ENCODE peak calls at places on chromosome 22, in six cellular contexts. One of them, this sample, is unnamed.

GRCh38 chr22:40855960-40856512 is 403 bp downstream of the ST13 start:
- DNase-seq in nephron progenitor cell: peak
- DNase-seq in left ventricle myocardium inferior: peak
- DNase-seq in A549: peak
- DNase-seq in brain microvascular endothelial cell: peak
- DNase-seq in endodermal cell: peak
- DNase-seq in this sample: peak

GRCh38 chr22:26367402-26368245 is 61.4 kb upstream of the ASPHD2 start:
- DNase-seq in nephron progenitor cell: peak
- DNase-seq in left ventricle myocardium inferior: no peak
- DNase-seq in A549: peak
- DNase-seq in brain microvascular endothelial cell: peak
- DNase-seq in endodermal cell: peak
- DNase-seq in this sample: peak

GRCh38 chr22:25081409-25081824 is 118.2 kb upstream of the CRYBB3 start:
- DNase-seq in nephron progenitor cell: peak
- DNase-seq in left ventricle myocardium inferior: no peak
- DNase-seq in A549: peak
- DNase-seq in brain microvascular endothelial cell: no peak
- DNase-seq in endodermal cell: peak
- DNase-seq in this sample: no peak

GRCh38 chr22:25083414-25084166 is 116.1 kb upstream of the CRYBB3 start:
- DNase-seq in nephron progenitor cell: no peak
- DNase-seq in left ventricle myocardium inferior: no peak
- DNase-seq in A549: no peak
- DNase-seq in brain microvascular endothelial cell: no peak
- DNase-seq in endodermal cell: no peak
- DNase-seq in this sample: no peak

GRCh38 chr22:23098718-23099524 is 28.6 kb downstream of the GNAZ start:
- DNase-seq in nephron progenitor cell: no peak
- DNase-seq in left ventricle myocardium inferior: peak
- DNase-seq in A549: no peak
- DNase-seq in brain microvascular endothelial cell: no peak
- DNase-seq in endodermal cell: no peak
- DNase-seq in this sample: no peak

GRCh38 chr22:17429516-17429915 is 60.3 kb downstream of the CECR2 start:
- DNase-seq in nephron progenitor cell: no peak
- DNase-seq in left ventricle myocardium inferior: no peak
- DNase-seq in A549: no peak
- DNase-seq in brain microvascular endothelial cell: no peak
- DNase-seq in endodermal cell: no peak
- DNase-seq in this sample: no peak

GRCh38 chr22:29224121-29224858 is 18.6 kb downstream of the EMID1 start:
- DNase-seq in nephron progenitor cell: no peak
- DNase-seq in left ventricle myocardium inferior: no peak
- DNase-seq in A549: no peak
- DNase-seq in brain microvascular endothelial cell: no peak
- DNase-seq in endodermal cell: no peak
- DNase-seq in this sample: no peak

GRCh38 chr22:11627798-11628650 is 3900.0 kb upstream of the OR11H1 start:
- DNase-seq in nephron progenitor cell: no peak
- DNase-seq in left ventricle myocardium inferior: no peak
- DNase-seq in A549: no peak
- DNase-seq in brain microvascular endothelial cell: no peak
- DNase-seq in endodermal cell: no peak
- DNase-seq in this sample: no peak

GRCh38 chr22:35172452-35172851 is 84.8 kb upstream of the HMGXB4 start:
- DNase-seq in nephron progenitor cell: no peak
- DNase-seq in left ventricle myocardium inferior: no peak
- DNase-seq in A549: no peak
- DNase-seq in brain microvascular endothelial cell: no peak
- DNase-seq in endodermal cell: no peak
- DNase-seq in this sample: no peak

GRCh38 chr22:43888740-43889139 is 3.1 kb downstream of the PNPLA5 start:
- DNase-seq in nephron progenitor cell: no peak
- DNase-seq in left ventricle myocardium inferior: no peak
- DNase-seq in A549: no peak
- DNase-seq in brain microvascular endothelial cell: no peak
- DNase-seq in endodermal cell: no peak
- DNase-seq in this sample: no peak

GRCh38 chr22:48156603-48157355 is 1394.3 kb downstream of the TBC1D22A start:
- DNase-seq in nephron progenitor cell: no peak
- DNase-seq in left ventricle myocardium inferior: no peak
- DNase-seq in A549: no peak
- DNase-seq in brain microvascular endothelial cell: no peak
- DNase-seq in endodermal cell: no peak
- DNase-seq in this sample: no peak

GRCh38 chr22:17213976-17214375 is 5.3 kb downstream of the ADA2 start:
- DNase-seq in nephron progenitor cell: peak
- DNase-seq in left ventricle myocardium inferior: peak
- DNase-seq in A549: peak
- DNase-seq in brain microvascular endothelial cell: peak
- DNase-seq in endodermal cell: peak
- DNase-seq in this sample: peak

GRCh38 chr22:23184764-23185113 is 4.4 kb downstream of the BCR start:
- DNase-seq in nephron progenitor cell: no peak
- DNase-seq in left ventricle myocardium inferior: no peak
- DNase-seq in A549: no peak
- DNase-seq in brain microvascular endothelial cell: no peak
- DNase-seq in endodermal cell: no peak
- DNase-seq in this sample: no peak

GRCh38 chr22:35170716-35171697 is 86.3 kb upstream of the HMGXB4 start:
- DNase-seq in nephron progenitor cell: no peak
- DNase-seq in left ventricle myocardium inferior: no peak
- DNase-seq in A549: no peak
- DNase-seq in brain microvascular endothelial cell: no peak
- DNase-seq in endodermal cell: peak
- DNase-seq in this sample: no peak

GRCh38 chr22:17266261-17266971 is 47.2 kb upstream of the ADA2 start:
- DNase-seq in nephron progenitor cell: peak
- DNase-seq in left ventricle myocardium inferior: peak
- DNase-seq in A549: no peak
- DNase-seq in brain microvascular endothelial cell: no peak
- DNase-seq in endodermal cell: peak
- DNase-seq in this sample: no peak

DNA sequence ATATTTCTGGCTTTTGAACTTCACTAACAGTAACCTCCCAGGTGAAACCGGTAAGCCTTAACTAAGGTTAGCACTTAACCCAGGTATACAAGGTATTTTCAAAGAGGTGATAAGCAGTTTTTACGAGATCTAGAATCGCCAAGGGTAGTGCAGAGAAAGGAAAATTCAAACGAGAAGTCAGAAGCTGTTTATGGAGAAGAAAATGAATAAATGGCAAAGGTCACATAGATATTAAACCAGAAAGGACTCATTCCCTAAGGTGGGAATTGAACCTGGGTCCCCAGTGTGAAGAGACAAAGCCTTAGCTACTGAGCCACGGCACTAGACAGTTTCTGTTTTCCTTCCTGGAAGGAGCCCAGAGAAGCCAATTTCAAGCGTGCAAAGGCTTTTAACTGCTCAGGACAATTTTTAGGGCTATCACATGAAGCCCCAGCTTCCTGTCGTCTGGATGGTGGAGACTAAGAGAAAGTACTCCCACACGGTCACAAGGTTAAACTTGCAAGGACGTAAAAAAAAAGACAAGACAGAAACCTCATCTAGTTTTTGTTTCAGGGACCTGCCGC is 5.7 kb upstream of the C1QTNF6 start:
- DNase-seq in nephron progenitor cell: peak
- DNase-seq in left ventricle myocardium inferior: no peak
- DNase-seq in A549: peak
- DNase-seq in brain microvascular endothelial cell: no peak
- DNase-seq in endodermal cell: no peak
- DNase-seq in this sample: no peak
- TF ChIP-seq CTCF in nephron progenitor cell: no peak
- TF ChIP-seq CTCF in left ventricle myocardium inferior: no peak
- TF ChIP-seq CTCF in A549: no peak
- TF ChIP-seq CTCF in brain microvascular endothelial cell: no peak
- TF ChIP-seq CTCF in endodermal cell: no peak
- TF ChIP-seq CTCF in this sample: no peak

DNA sequence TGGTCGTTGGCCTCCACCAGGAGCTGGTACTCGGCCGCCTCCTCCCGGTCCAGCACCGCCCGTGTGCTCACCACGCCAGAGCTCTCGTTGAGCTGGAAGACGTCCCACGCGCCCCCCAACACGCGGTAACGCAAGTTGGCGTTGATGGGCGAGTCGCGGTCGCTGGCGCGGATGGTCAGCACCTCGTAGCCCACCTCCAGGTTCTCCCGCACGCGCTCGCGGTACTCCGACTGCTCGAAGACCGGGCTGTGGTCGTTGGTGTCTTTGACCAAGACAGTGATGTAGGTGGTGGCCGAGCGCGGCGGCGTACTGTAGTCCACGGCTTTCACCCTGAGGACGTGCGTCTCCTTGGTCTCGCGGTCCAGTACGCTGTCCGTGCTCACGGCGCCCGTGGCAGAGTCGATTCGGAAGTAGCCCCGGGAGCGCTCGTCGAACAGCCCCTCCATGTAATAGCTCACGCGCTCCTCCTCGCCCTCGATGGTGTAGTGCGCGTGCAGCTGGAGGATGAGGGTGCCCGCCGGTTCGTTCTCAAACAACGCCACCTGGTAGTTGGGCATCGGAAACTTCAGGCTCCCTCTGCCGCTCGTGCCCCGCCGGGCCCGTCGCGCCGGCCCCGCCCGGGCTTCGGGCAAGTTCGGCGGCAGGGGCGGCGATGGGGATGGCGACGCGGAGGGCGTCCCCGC is 1.4 kb downstream of the CELSR1 start:
- DNase-seq in nephron progenitor cell: no peak
- DNase-seq in left ventricle myocardium inferior: peak
- DNase-seq in A549: peak
- DNase-seq in brain microvascular endothelial cell: no peak
- DNase-seq in endodermal cell: peak
- DNase-seq in this sample: no peak
- TF ChIP-seq CTCF in nephron progenitor cell: no peak
- TF ChIP-seq CTCF in left ventricle myocardium inferior: no peak
- TF ChIP-seq CTCF in A549: no peak
- TF ChIP-seq CTCF in brain microvascular endothelial cell: no peak
- TF ChIP-seq CTCF in endodermal cell: no peak
- TF ChIP-seq CTCF in this sample: no peak

GRCh38 chr22:21594865-21595452 is 27.4 kb downstream of the UBE2L3 start:
- DNase-seq in nephron progenitor cell: no peak
- DNase-seq in left ventricle myocardium inferior: no peak
- DNase-seq in A549: no peak
- DNase-seq in brain microvascular endothelial cell: no peak
- DNase-seq in endodermal cell: no peak
- DNase-seq in this sample: no peak

GRCh38 chr22:21591695-21592094 is 24.2 kb downstream of the UBE2L3 start:
- DNase-seq in nephron progenitor cell: no peak
- DNase-seq in left ventricle myocardium inferior: peak
- DNase-seq in A549: no peak
- DNase-seq in brain microvascular endothelial cell: no peak
- DNase-seq in endodermal cell: no peak
- DNase-seq in this sample: no peak

GRCh38 chr22:21592422-21592821 is 24.9 kb downstream of the UBE2L3 start:
- DNase-seq in nephron progenitor cell: no peak
- DNase-seq in left ventricle myocardium inferior: no peak
- DNase-seq in A549: no peak
- DNase-seq in brain microvascular endothelial cell: no peak
- DNase-seq in endodermal cell: no peak
- DNase-seq in this sample: no peak

GRCh38 chr22:21590809-21591641 is 23.5 kb downstream of the UBE2L3 start:
- DNase-seq in nephron progenitor cell: no peak
- DNase-seq in left ventricle myocardium inferior: no peak
- DNase-seq in A549: no peak
- DNase-seq in brain microvascular endothelial cell: no peak
- DNase-seq in endodermal cell: no peak
- DNase-seq in this sample: no peak

DNA sequence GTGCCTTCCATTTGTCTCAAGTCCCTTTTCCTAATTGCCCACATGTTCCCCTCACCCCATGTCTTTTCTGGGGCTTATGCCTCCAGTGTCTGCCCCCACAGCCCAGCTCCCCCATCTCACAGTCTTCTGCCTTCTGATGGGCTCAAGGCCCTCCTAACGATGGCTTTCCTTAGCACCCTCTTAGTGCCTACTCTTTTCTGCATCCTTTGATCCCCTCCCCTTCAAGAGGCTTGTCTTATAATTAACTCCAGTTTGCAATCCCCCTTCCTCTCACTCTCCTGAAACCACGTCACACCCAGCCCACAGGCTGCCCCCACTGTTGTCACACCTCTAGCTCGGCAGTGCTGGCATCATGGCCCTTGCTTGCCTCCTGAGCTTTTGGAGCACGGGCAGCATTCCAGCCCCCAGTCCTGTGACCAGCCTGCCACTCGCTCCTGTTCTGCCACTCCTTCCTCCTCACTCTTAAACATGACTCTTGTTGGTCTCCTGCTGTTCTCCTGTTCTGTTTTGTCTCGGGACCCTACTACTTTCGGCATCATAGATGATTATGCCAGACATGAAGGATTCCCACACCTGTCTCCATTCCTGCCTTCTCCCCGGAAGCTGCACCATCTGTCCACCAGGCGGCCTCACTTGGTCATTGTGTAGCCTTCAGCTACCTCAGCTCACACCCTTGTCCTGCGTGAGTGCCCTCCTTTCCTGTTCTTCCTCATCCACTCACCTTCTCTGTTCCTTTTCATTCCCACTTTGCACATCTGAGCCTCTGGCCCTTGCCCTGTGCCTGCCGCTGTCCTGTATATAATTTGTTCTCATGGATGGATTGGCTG is 26.1 kb downstream of the UBE2L3 start:
- DNase-seq in nephron progenitor cell: peak
- DNase-seq in left ventricle myocardium inferior: peak
- DNase-seq in A549: peak
- DNase-seq in brain microvascular endothelial cell: no peak
- DNase-seq in endodermal cell: peak
- DNase-seq in this sample: no peak
- TF ChIP-seq CTCF in nephron progenitor cell: peak
- TF ChIP-seq CTCF in left ventricle myocardium inferior: peak
- TF ChIP-seq CTCF in A549: peak
- TF ChIP-seq CTCF in brain microvascular endothelial cell: peak
- TF ChIP-seq CTCF in endodermal cell: peak
- TF ChIP-seq CTCF in this sample: peak

DNA sequence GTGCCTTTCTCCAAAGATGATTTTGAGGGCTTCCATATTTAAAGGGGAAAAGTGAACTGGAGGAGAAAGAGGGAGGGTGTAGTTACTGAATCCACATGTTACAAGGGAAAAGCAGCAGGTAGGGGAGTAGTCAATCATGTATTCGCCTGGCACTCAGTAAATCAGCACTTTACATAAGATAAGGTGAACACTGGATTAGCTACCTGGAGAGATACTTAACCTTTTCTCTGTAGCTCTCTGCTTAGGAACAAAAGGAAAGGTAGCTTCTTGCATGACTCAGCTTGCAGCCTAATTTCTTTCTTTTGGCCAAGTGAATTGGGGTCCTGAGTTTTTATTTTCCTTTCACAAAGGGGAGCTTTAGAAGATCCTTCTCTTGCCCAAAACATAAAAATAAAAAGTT is 43.3 kb upstream of the PHF21B start:
- DNase-seq in nephron progenitor cell: no peak
- DNase-seq in left ventricle myocardium inferior: no peak
- DNase-seq in A549: no peak
- DNase-seq in brain microvascular endothelial cell: no peak
- DNase-seq in endodermal cell: no peak
- DNase-seq in this sample: no peak
- TF ChIP-seq CTCF in nephron progenitor cell: no peak
- TF ChIP-seq CTCF in left ventricle myocardium inferior: no peak
- TF ChIP-seq CTCF in A549: no peak
- TF ChIP-seq CTCF in brain microvascular endothelial cell: no peak
- TF ChIP-seq CTCF in endodermal cell: no peak
- TF ChIP-seq CTCF in this sample: no peak